ENCODE peak calls at places on chromosomes 6 and 20, in eight cellular contexts. One of them, this sample, is unnamed.

GRCh38 chr20:55888655-55889054 is 116.7 kb downstream of the CBLN4 start:
- DNase-seq in GM10248: no peak
- DNase-seq in activated T-cell treated with anti-CD3 and anti-CD28 coated beads for 1 hour: no peak
- DNase-seq in esophagus muscularis mucosa: no peak
- DNase-seq in T-helper 2 cell: no peak
- DNase-seq in activated naive CD4-positive, alpha-beta T cell: no peak
- DNase-seq in chondrocyte: no peak
- DNase-seq in KBM-7: no peak
- DNase-seq in this sample: no peak

GRCh38 chr6:50681213-50681824 is 32.0 kb upstream of the TFAP2D start:
- DNase-seq in GM10248: no peak
- DNase-seq in activated T-cell treated with anti-CD3 and anti-CD28 coated beads for 1 hour: no peak
- DNase-seq in esophagus muscularis mucosa: no peak
- DNase-seq in T-helper 2 cell: no peak
- DNase-seq in activated naive CD4-positive, alpha-beta T cell: no peak
- DNase-seq in chondrocyte: no peak
- DNase-seq in KBM-7: no peak
- DNase-seq in this sample: no peak

GRCh38 chr20:6959900-6960312 is 192.4 kb downstream of the BMP2 start:
- DNase-seq in GM10248: no peak
- DNase-seq in activated T-cell treated with anti-CD3 and anti-CD28 coated beads for 1 hour: no peak
- DNase-seq in esophagus muscularis mucosa: no peak
- DNase-seq in T-helper 2 cell: no peak
- DNase-seq in activated naive CD4-positive, alpha-beta T cell: no peak
- DNase-seq in chondrocyte: no peak
- DNase-seq in KBM-7: no peak
- DNase-seq in this sample: no peak

GRCh38 chr6:85250586-85251216 is 199.2 kb upstream of the NT5E start:
- DNase-seq in GM10248: no peak
- DNase-seq in activated T-cell treated with anti-CD3 and anti-CD28 coated beads for 1 hour: no peak
- DNase-seq in esophagus muscularis mucosa: no peak
- DNase-seq in T-helper 2 cell: no peak
- DNase-seq in activated naive CD4-positive, alpha-beta T cell: no peak
- DNase-seq in chondrocyte: no peak
- DNase-seq in KBM-7: no peak
- DNase-seq in this sample: no peak

GRCh38 chr6:67000121-67000520 is 1293.1 kb upstream of the EYS start:
- DNase-seq in GM10248: no peak
- DNase-seq in activated T-cell treated with anti-CD3 and anti-CD28 coated beads for 1 hour: no peak
- DNase-seq in esophagus muscularis mucosa: no peak
- DNase-seq in T-helper 2 cell: no peak
- DNase-seq in activated naive CD4-positive, alpha-beta T cell: no peak
- DNase-seq in chondrocyte: no peak
- DNase-seq in KBM-7: no peak
- DNase-seq in this sample: no peak

GRCh38 chr6:88705601-88706000 is 257.8 kb downstream of the RNGTT start:
- DNase-seq in GM10248: peak
- DNase-seq in activated T-cell treated with anti-CD3 and anti-CD28 coated beads for 1 hour: no peak
- DNase-seq in esophagus muscularis mucosa: no peak
- DNase-seq in T-helper 2 cell: peak
- DNase-seq in activated naive CD4-positive, alpha-beta T cell: no peak
- DNase-seq in chondrocyte: no peak
- DNase-seq in KBM-7: no peak
- DNase-seq in this sample: no peak

GRCh38 chr6:169020821-169021220 is 232.8 kb downstream of the THBS2 start:
- DNase-seq in GM10248: no peak
- DNase-seq in activated T-cell treated with anti-CD3 and anti-CD28 coated beads for 1 hour: no peak
- DNase-seq in esophagus muscularis mucosa: peak
- DNase-seq in T-helper 2 cell: no peak
- DNase-seq in activated naive CD4-positive, alpha-beta T cell: no peak
- DNase-seq in chondrocyte: no peak
- DNase-seq in KBM-7: no peak
- DNase-seq in this sample: no peak

GRCh38 chr20:22690000-22690399 is 105.6 kb upstream of the FOXA2 start:
- DNase-seq in GM10248: no peak
- DNase-seq in activated T-cell treated with anti-CD3 and anti-CD28 coated beads for 1 hour: no peak
- DNase-seq in esophagus muscularis mucosa: peak
- DNase-seq in T-helper 2 cell: no peak
- DNase-seq in activated naive CD4-positive, alpha-beta T cell: no peak
- DNase-seq in chondrocyte: no peak
- DNase-seq in KBM-7: no peak
- DNase-seq in this sample: no peak

GRCh38 chr20:25248501-25249172 is 752 bp downstream of the PYGB start:
- DNase-seq in GM10248: peak
- DNase-seq in activated T-cell treated with anti-CD3 and anti-CD28 coated beads for 1 hour: no peak
- DNase-seq in esophagus muscularis mucosa: no peak
- DNase-seq in T-helper 2 cell: peak
- DNase-seq in activated naive CD4-positive, alpha-beta T cell: no peak
- DNase-seq in chondrocyte: no peak
- DNase-seq in KBM-7: peak
- DNase-seq in this sample: no peak

GRCh38 chr6:105384004-105384403 is 18.9 kb downstream of the PREP start:
- DNase-seq in GM10248: no peak
- DNase-seq in activated T-cell treated with anti-CD3 and anti-CD28 coated beads for 1 hour: no peak
- DNase-seq in esophagus muscularis mucosa: no peak
- DNase-seq in T-helper 2 cell: no peak
- DNase-seq in activated naive CD4-positive, alpha-beta T cell: no peak
- DNase-seq in chondrocyte: no peak
- DNase-seq in KBM-7: no peak
- DNase-seq in this sample: no peak

GRCh38 chr6:152356659-152357058 is 280.5 kb downstream of the SYNE1 start:
- DNase-seq in GM10248: peak
- DNase-seq in activated T-cell treated with anti-CD3 and anti-CD28 coated beads for 1 hour: no peak
- DNase-seq in esophagus muscularis mucosa: no peak
- DNase-seq in T-helper 2 cell: peak
- DNase-seq in activated naive CD4-positive, alpha-beta T cell: no peak
- DNase-seq in chondrocyte: no peak
- DNase-seq in KBM-7: peak
- DNase-seq in this sample: no peak

GRCh38 chr20:32528291-32528891 is 56.7 kb downstream of the NOL4L start:
- DNase-seq in GM10248: no peak
- DNase-seq in activated T-cell treated with anti-CD3 and anti-CD28 coated beads for 1 hour: no peak
- DNase-seq in esophagus muscularis mucosa: no peak
- DNase-seq in T-helper 2 cell: no peak
- DNase-seq in activated naive CD4-positive, alpha-beta T cell: peak
- DNase-seq in chondrocyte: no peak
- DNase-seq in KBM-7: no peak
- DNase-seq in this sample: no peak

GRCh38 chr6:169903122-169903521 is 151.7 kb downstream of the ERMARD start:
- DNase-seq in GM10248: no peak
- DNase-seq in activated T-cell treated with anti-CD3 and anti-CD28 coated beads for 1 hour: no peak
- DNase-seq in esophagus muscularis mucosa: no peak
- DNase-seq in T-helper 2 cell: no peak
- DNase-seq in activated naive CD4-positive, alpha-beta T cell: no peak
- DNase-seq in chondrocyte: no peak
- DNase-seq in KBM-7: no peak
- DNase-seq in this sample: no peak

GRCh38 chr6:82785206-82785605 is 280.4 kb downstream of the UBE3D start:
- DNase-seq in GM10248: no peak
- DNase-seq in activated T-cell treated with anti-CD3 and anti-CD28 coated beads for 1 hour: no peak
- DNase-seq in esophagus muscularis mucosa: no peak
- DNase-seq in T-helper 2 cell: no peak
- DNase-seq in activated naive CD4-positive, alpha-beta T cell: no peak
- DNase-seq in chondrocyte: no peak
- DNase-seq in KBM-7: no peak
- DNase-seq in this sample: no peak

GRCh38 chr6:87393026-87393622 is 14.6 kb upstream of the CFAP206 start:
- DNase-seq in GM10248: peak
- DNase-seq in activated T-cell treated with anti-CD3 and anti-CD28 coated beads for 1 hour: no peak
- DNase-seq in esophagus muscularis mucosa: no peak
- DNase-seq in T-helper 2 cell: peak
- DNase-seq in activated naive CD4-positive, alpha-beta T cell: no peak
- DNase-seq in chondrocyte: no peak
- DNase-seq in KBM-7: peak
- DNase-seq in this sample: peak

GRCh38 chr20:33832113-33832853 is 21.1 kb downstream of the CHMP4B start:
- DNase-seq in GM10248: no peak
- DNase-seq in activated T-cell treated with anti-CD3 and anti-CD28 coated beads for 1 hour: no peak
- DNase-seq in esophagus muscularis mucosa: no peak
- DNase-seq in T-helper 2 cell: no peak
- DNase-seq in activated naive CD4-positive, alpha-beta T cell: no peak
- DNase-seq in chondrocyte: no peak
- DNase-seq in KBM-7: no peak
- DNase-seq in this sample: no peak

GRCh38 chr6:108687921-108688320 is 127.2 kb downstream of the FOXO3 start:
- DNase-seq in GM10248: no peak
- DNase-seq in activated T-cell treated with anti-CD3 and anti-CD28 coated beads for 1 hour: no peak
- DNase-seq in esophagus muscularis mucosa: no peak
- DNase-seq in T-helper 2 cell: no peak
- DNase-seq in activated naive CD4-positive, alpha-beta T cell: no peak
- DNase-seq in chondrocyte: no peak
- DNase-seq in KBM-7: no peak
- DNase-seq in this sample: no peak

This sample was measured in central memory CD8-positive, alpha-beta T cell.